ENCODE peak calls at places on chromosomes 11 and 22, in four cellular contexts. One of them, this sample, is unnamed.

GRCh38 chr22:17411213-17411612 is 42.0 kb downstream of the CECR2 start:
- DNase-seq in cardiac fibroblast: peak; percentile 63
- DNase-seq in A549: no peak
- DNase-seq in H9: no peak
- DNase-seq in this sample: no peak

GRCh38 chr11:116791002-116791812 is 472 bp downstream of the APOA5 start:
- DNase-seq in cardiac fibroblast: peak; percentile 77
- DNase-seq in A549: peak; percentile 49
- DNase-seq in H9: peak; percentile 91
- DNase-seq in this sample: peak; percentile 54

GRCh38 chr11:33699515-33700424 is 856 bp downstream of the C11orf91 start:
- DNase-seq in cardiac fibroblast: peak; percentile 51
- DNase-seq in H9: no peak
- DNase-seq in A549: no peak
- DNase-seq in this sample: no peak

GRCh38 chr11:86802601-86803051 is 2.3 kb downstream of the PRSS23 start:
- DNase-seq in A549: peak; percentile 84
- DNase-seq in cardiac fibroblast: peak; percentile 73
- DNase-seq in H9: peak; percentile 61
- DNase-seq in this sample: peak; percentile 50

GRCh38 chr11:95991545-95991944 is 67.6 kb upstream of the MTMR2 start:
- DNase-seq in H9: no peak
- DNase-seq in cardiac fibroblast: no peak
- DNase-seq in A549: no peak
- DNase-seq in this sample: peak; percentile 35

GRCh38 chr11:70471254-70471653 is 72.9 kb downstream of the CTTN start:
- DNase-seq in cardiac fibroblast: peak; percentile 53
- DNase-seq in A549: peak; percentile 51
- DNase-seq in H9: peak; percentile 75
- DNase-seq in this sample: peak; percentile 14

GRCh38 chr11:20530942-20531703 is 68.3 kb upstream of the SLC6A5 start:
- DNase-seq in cardiac fibroblast: no peak
- DNase-seq in H9: no peak
- DNase-seq in A549: peak; percentile 7
- DNase-seq in this sample: no peak

GRCh38 chr11:95923441-95923729 is 522 bp downstream of the MTMR2 start:
- DNase-seq in cardiac fibroblast: no peak
- DNase-seq in H9: no peak
- DNase-seq in A549: no peak
- DNase-seq in this sample: no peak

GRCh38 chr11:70381350-70381749 is 17.0 kb upstream of the CTTN start:
- DNase-seq in A549: no peak
- DNase-seq in H9: no peak
- DNase-seq in cardiac fibroblast: no peak
- DNase-seq in this sample: no peak

GRCh38 chr11:94802501-94802900 is 34.3 kb downstream of the AMOTL1 start:
- DNase-seq in cardiac fibroblast: no peak
- DNase-seq in H9: no peak
- DNase-seq in A549: no peak
- DNase-seq in this sample: no peak

GRCh38 chr11:68780829-68781228 is 29.5 kb upstream of the TESMIN start:
- DNase-seq in cardiac fibroblast: no peak
- DNase-seq in A549: peak; percentile 24
- DNase-seq in H9: peak; percentile 83
- DNase-seq in this sample: no peak

GRCh38 chr11:6694229-6694535 is 11.0 kb upstream of the MRPL17 start:
- DNase-seq in cardiac fibroblast: no peak
- DNase-seq in A549: no peak
- DNase-seq in H9: no peak
- DNase-seq in this sample: no peak

GRCh38 chr22:24323695-24324094 is 53.1 kb downstream of the SPECC1L start:
- DNase-seq in cardiac fibroblast: peak; percentile 27
- DNase-seq in H9: no peak
- DNase-seq in A549: no peak
- DNase-seq in this sample: no peak

GRCh38 chr11:108224908-108225786 is 2.3 kb downstream of the ATM start:
- DNase-seq in A549: no peak
- DNase-seq in H9: no peak
- DNase-seq in cardiac fibroblast: no peak
- DNase-seq in this sample: no peak

GRCh38 chr11:94768602-94769511 is 701 bp downstream of the AMOTL1 start:
- DNase-seq in A549: no peak
- DNase-seq in cardiac fibroblast: no peak
- DNase-seq in H9: peak; percentile 39
- DNase-seq in this sample: no peak

GRCh38 chr11:112769170-112769569 is 192.1 kb upstream of the NCAM1 start:
- DNase-seq in cardiac fibroblast: no peak
- DNase-seq in H9: no peak
- DNase-seq in A549: no peak
- DNase-seq in this sample: no peak

GRCh38 chr22:19599626-19600243 is 75.5 kb upstream of the CLDN5 start:
- DNase-seq in cardiac fibroblast: peak; percentile 6
- DNase-seq in A549: no peak
- DNase-seq in H9: no peak
- DNase-seq in this sample: no peak

GRCh38 chr11:44535201-44535980 is 30.1 kb upstream of the CD82 start:
- DNase-seq in A549: no peak
- DNase-seq in H9: no peak
- DNase-seq in cardiac fibroblast: no peak
- DNase-seq in this sample: no peak

GRCh38 chr11:132595711-132596111 is 936.6 kb downstream of the OPCML start:
- DNase-seq in A549: no peak
- DNase-seq in cardiac fibroblast: peak; percentile 43
- DNase-seq in H9: no peak
- DNase-seq in this sample: no peak

GRCh38 chr22:43980996-43981395 is 25.8 kb downstream of the SAMM50 start:
- DNase-seq in A549: no peak
- DNase-seq in H9: no peak
- DNase-seq in cardiac fibroblast: no peak
- DNase-seq in this sample: no peak

GRCh38 chr11:86743223-86744118 is 56.9 kb upstream of the PRSS23 start:
- DNase-seq in cardiac fibroblast: peak; percentile 99
- DNase-seq in H9: no peak
- DNase-seq in A549: peak; percentile 94
- DNase-seq in this sample: peak; percentile 98

GRCh38 chr11:78656984-78657383 is 82.3 kb upstream of the NARS2 start:
- DNase-seq in A549: no peak
- DNase-seq in H9: no peak
- DNase-seq in cardiac fibroblast: no peak
- DNase-seq in this sample: no peak

GRCh38 chr11:61532136-61533038 is 23.8 kb downstream of the LRRC10B start:
- DNase-seq in cardiac fibroblast: peak; percentile 36
- DNase-seq in A549: peak; percentile 49
- DNase-seq in H9: peak; percentile 80
- DNase-seq in this sample: no peak

GRCh38 chr11:74989269-74989655 is 529 bp downstream of the NEU3 start:
- DNase-seq in H9: no peak
- DNase-seq in A549: peak; percentile 2
- DNase-seq in cardiac fibroblast: no peak
- DNase-seq in this sample: no peak

GRCh38 chr11:113806403-113806802 is 26.8 kb downstream of the CLDN25 start:
- DNase-seq in A549: peak; percentile 35
- DNase-seq in cardiac fibroblast: peak; percentile 43
- DNase-seq in H9: peak; percentile 68
- DNase-seq in this sample: peak; percentile 31

GRCh38 chr11:2929511-2929879 is 275 bp upstream of the PHLDA2 start:
- DNase-seq in A549: peak; percentile 81
- DNase-seq in H9: no peak
- DNase-seq in cardiac fibroblast: peak; percentile 76
- DNase-seq in this sample: peak; percentile 68

GRCh38 chr11:117980280-117980679 is 5.9 kb upstream of the IL10RA start:
- DNase-seq in A549: no peak
- DNase-seq in H9: no peak
- DNase-seq in cardiac fibroblast: no peak
- DNase-seq in this sample: no peak

GRCh38 chr11:128467610-128468041 is 119.7 kb downstream of the ETS1 start:
- DNase-seq in H9: no peak
- DNase-seq in cardiac fibroblast: peak; percentile 99
- DNase-seq in A549: peak; percentile 75
- DNase-seq in this sample: peak; percentile 99

GRCh38 chr11:33063326-33063775 is 24.0 kb downstream of the TCP11L1 start:
- DNase-seq in cardiac fibroblast: peak; percentile 92
- DNase-seq in H9: no peak
- DNase-seq in A549: no peak
- DNase-seq in this sample: peak; percentile 69

GRCh38 chr11:68012843-68013610 is 2.9 kb downstream of the ALDH3B1 start:
- DNase-seq in cardiac fibroblast: peak; percentile 97
- DNase-seq in H9: no peak
- DNase-seq in A549: peak; percentile 98
- DNase-seq in this sample: peak; percentile 97

GRCh38 chr11:124569697-124570096 is at the start of gene OR8A1:
- DNase-seq in H9: no peak
- DNase-seq in cardiac fibroblast: no peak
- DNase-seq in A549: no peak
- DNase-seq in this sample: no peak

GRCh38 chr22:49760630-49761571 is 66.8 kb downstream of the BRD1 start:
- DNase-seq in H9: peak; percentile 24
- DNase-seq in A549: no peak
- DNase-seq in cardiac fibroblast: no peak
- DNase-seq in this sample: no peak

GRCh38 chr11:128200467-128200866 is 386.9 kb downstream of the ETS1 start:
- DNase-seq in H9: no peak
- DNase-seq in cardiac fibroblast: no peak
- DNase-seq in A549: no peak
- DNase-seq in this sample: no peak

GRCh38 chr11:34226210-34226609 is 120.8 kb downstream of the NAT10 start:
- DNase-seq in H9: no peak
- DNase-seq in A549: no peak
- DNase-seq in cardiac fibroblast: no peak
- DNase-seq in this sample: no peak

GRCh38 chr11:104522650-104523049 is 358.7 kb upstream of the PDGFD start:
- DNase-seq in H9: no peak
- DNase-seq in A549: no peak
- DNase-seq in cardiac fibroblast: peak; percentile 3
- DNase-seq in this sample: no peak

GRCh38 chr22:50606126-50606525 is 5.5 kb downstream of the MAPK8IP2 start:
- DNase-seq in H9: no peak
- DNase-seq in cardiac fibroblast: no peak
- DNase-seq in A549: no peak
- DNase-seq in this sample: no peak

GRCh38 chr22:29674121-29674520 is 45.7 kb upstream of the CABP7 start:
- DNase-seq in H9: no peak
- DNase-seq in A549: no peak
- DNase-seq in cardiac fibroblast: no peak
- DNase-seq in this sample: no peak
- TF ChIP-seq CTCF in H9: no peak
- TF ChIP-seq CTCF in A549: no peak
- TF ChIP-seq CTCF in cardiac fibroblast: no peak
- TF ChIP-seq CTCF in this sample: no peak

DNA sequence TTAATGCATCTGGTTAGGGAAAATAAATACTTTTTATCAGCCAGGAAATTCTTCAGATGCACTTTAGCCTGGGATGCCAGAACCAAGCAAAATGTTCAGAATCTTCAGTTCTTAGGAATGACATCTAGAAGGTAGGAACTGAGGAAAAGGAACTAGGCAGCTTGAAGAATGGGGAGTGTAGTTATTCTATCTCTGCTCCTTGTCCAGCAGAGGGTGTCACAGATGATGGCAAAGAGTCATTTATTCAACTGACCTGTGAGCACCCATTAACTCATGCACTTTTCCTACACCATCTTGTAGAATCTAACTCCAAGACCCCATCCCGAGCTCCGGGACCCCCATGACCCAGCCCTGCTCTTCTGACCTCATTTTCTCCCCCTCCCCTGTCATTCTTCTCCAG is 122.1 kb upstream of the ISX start:
- DNase-seq in H9: no peak
- DNase-seq in cardiac fibroblast: no peak
- DNase-seq in A549: peak; percentile 4
- DNase-seq in this sample: no peak
- TF ChIP-seq CTCF in H9: peak; percentile 48
- TF ChIP-seq CTCF in cardiac fibroblast: no peak
- TF ChIP-seq CTCF in A549: no peak
- TF ChIP-seq CTCF in this sample: no peak

DNA sequence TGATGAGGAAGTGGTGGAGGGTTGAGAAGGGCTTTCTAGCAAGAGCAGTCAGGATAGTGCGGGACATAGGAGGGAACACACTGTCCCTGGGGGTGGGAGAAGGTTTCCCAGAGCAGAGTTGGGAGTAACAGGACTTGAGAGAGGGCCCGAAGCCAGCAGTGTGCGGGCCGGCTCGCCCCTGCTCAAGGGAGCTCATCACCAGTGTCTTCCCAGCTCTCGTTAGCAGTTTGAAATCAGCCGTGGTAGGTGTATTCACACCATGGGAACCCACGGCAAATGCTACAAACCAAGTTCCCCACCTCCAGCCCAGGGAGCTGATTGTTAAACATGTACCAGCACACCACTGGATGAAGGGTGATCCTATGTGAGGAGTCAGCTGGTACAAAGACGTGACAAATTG is 66.2 kb upstream of the EIF3D start:
- DNase-seq in H9: no peak
- DNase-seq in A549: no peak
- DNase-seq in cardiac fibroblast: no peak
- DNase-seq in this sample: no peak
- TF ChIP-seq CTCF in H9: no peak
- TF ChIP-seq CTCF in A549: no peak
- TF ChIP-seq CTCF in cardiac fibroblast: no peak
- TF ChIP-seq CTCF in this sample: no peak

GRCh38 chr11:944711-945470 is 19.2 kb downstream of the AP2A2 start:
- DNase-seq in A549: peak; percentile 39
- DNase-seq in cardiac fibroblast: peak; percentile 15
- DNase-seq in H9: peak; percentile 89
- DNase-seq in this sample: no peak
- TF ChIP-seq CTCF in A549: peak; percentile 16
- TF ChIP-seq CTCF in cardiac fibroblast: peak; percentile 12
- TF ChIP-seq CTCF in H9: peak; percentile 42
- TF ChIP-seq CTCF in this sample: no peak

DNA sequence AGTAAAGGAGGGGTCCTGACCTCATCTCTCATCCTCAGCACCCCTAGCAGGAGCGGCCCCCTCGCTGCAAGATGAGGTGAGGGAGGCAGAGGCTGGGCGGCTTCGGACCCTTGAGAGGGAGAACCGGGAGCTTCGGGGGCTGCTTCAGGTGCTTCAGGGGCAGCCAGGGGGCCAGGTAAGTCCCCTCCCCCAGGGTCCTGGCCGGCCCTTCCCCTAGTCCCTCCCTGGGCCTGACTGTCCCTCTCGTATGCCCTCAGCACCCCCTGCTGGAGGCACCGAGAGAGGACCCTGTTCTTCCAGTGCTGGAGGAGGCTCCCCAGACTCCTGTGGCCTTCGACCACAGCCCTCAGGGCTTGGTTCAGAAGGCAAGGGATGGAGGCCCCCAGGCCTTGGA is 3.7 kb downstream of the CCDC88B start:
- DNase-seq in H9: peak; percentile 64
- DNase-seq in A549: peak; percentile 52
- DNase-seq in cardiac fibroblast: peak; percentile 18
- DNase-seq in this sample: no peak
- TF ChIP-seq CTCF in H9: peak; percentile 68
- TF ChIP-seq CTCF in A549: peak; percentile 36
- TF ChIP-seq CTCF in cardiac fibroblast: peak; percentile 40
- TF ChIP-seq CTCF in this sample: peak; percentile 61